ENCODE peak calls at places on chromosomes 3 and 15, in four cellular contexts. H is K562, R is HepG2, X is WTC11. J is an unnamed sample.

GRCh38 chr15:64775551-64776401 is at the start of gene RBPMS2:
- DNase-seq in H (peak; percentile 72), R (no peak), X (peak; percentile 54), J (no peak)

GRCh38 chr15:48940508-48940907 is 23.2 kb downstream of the SHC4 start:
- DNase-seq in H (no peak), R (no peak), X (no peak), J (peak; percentile 81)

GRCh38 chr3:88219138-88219792 is 69.5 kb downstream of the C3orf38 start:
- DNase-seq in H (no peak), R (peak; percentile 69), X (peak; percentile 60), J (no peak)

GRCh38 chr15:72199721-72200212 is 2.2 kb upstream of the GRAMD2A start:
- DNase-seq in H (peak; percentile 74), R (peak; percentile 76), X (peak; percentile 76), J (peak; percentile 36)

GRCh38 chr15:66095871-66096710 is 157.5 kb downstream of the MEGF11 start:
- DNase-seq in H (no peak), R (peak; percentile 58), X (no peak), J (no peak)

GRCh38 chr3:32440481-32441350 is 49.1 kb downstream of the CMTM7 start:
- DNase-seq in H (no peak), R (no peak), X (no peak), J (no peak)

GRCh38 chr3:30180305-30181275 is 425.8 kb upstream of the TGFBR2 start:
- DNase-seq in H (no peak), R (no peak), X (no peak), J (no peak)

GRCh38 chr3:122893282-122893681 is 98.4 kb downstream of the SLC49A4 start:
- DNase-seq in H (no peak), R (peak; percentile 28), X (no peak), J (no peak)

GRCh38 chr15:53837263-53837662 is 77.8 kb upstream of the WDR72 start:
- DNase-seq in H (no peak), R (peak; percentile 63), X (no peak), J (no peak)

GRCh38 chr3:5192568-5193319 is 5.2 kb downstream of the EDEM1 start:
- DNase-seq in H (no peak), R (no peak), X (no peak), J (no peak)

GRCh38 chr3:150419076-150419868 is 11.2 kb downstream of the TSC22D2 start:
- DNase-seq in H (no peak), R (no peak), X (no peak), J (no peak)

GRCh38 chr15:45429974-45430792 is 51.8 kb upstream of the GATM start:
- DNase-seq in H (peak; percentile 77), R (peak; percentile 22), X (peak; percentile 82), J (no peak)

GRCh38 chr3:126080970-126081369 is 3.0 kb downstream of the SLC41A3 start:
- DNase-seq in H (no peak), R (no peak), X (no peak), J (no peak)

GRCh38 chr3:52880474-52880873 is 16.9 kb downstream of the STIMATE start:
- DNase-seq in H (no peak), R (no peak), X (no peak), J (peak; percentile 24)

GRCh38 chr15:99146661-99147060 is 41.8 kb downstream of the SYNM start:
- DNase-seq in H (no peak), R (no peak), X (no peak), J (no peak)

GRCh38 chr15:60454824-60455223 is 24.1 kb downstream of the ICE2 start:
- DNase-seq in H (no peak), R (no peak), X (no peak), J (no peak)

GRCh38 chr3:182711853-182712252 is 81.5 kb upstream of the ATP11B start:
- DNase-seq in H (no peak), R (no peak), X (no peak), J (no peak)

GRCh38 chr3:182709306-182709705 is 84.0 kb upstream of the ATP11B start:
- DNase-seq in H (no peak), R (no peak), X (no peak), J (no peak)

GRCh38 chr3:182711261-182711683 is 82.0 kb upstream of the ATP11B start:
- DNase-seq in H (no peak), R (peak; percentile 59), X (no peak), J (no peak)

GRCh38 chr3:182708810-182709209 is 84.5 kb upstream of the ATP11B start:
- DNase-seq in H (no peak), R (no peak), X (no peak), J (no peak)

DNA sequence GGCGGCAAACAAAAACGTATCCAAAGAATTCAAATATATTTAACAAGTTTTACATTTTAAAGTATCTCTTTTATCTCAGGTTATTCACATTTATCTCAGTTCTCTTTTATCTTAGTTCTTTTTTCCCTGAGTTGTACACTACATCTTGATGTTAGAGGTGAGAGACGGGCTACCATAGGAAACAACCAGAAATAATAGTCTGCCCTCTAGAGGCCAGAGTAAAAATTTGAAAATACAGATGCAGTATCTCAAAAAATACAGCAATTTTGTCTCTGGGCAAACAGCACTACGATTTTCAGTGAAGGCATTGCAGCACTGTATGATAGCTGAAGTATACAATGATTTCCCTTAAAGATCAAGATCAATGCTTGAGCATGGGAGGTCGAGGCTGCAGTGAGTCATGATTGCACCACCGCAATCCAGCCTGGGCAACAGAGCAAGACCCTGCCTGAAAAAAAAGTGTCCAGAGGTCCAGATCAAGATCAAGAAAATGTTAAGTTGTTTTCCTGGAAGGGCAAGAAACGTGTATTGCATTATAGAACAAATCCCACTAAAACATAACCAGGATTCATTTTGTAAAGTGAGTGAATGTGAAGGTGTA is 82.6 kb upstream of the ATP11B start:
- DNase-seq in H (peak; percentile 47), R (peak; percentile 16), X (no peak), J (no peak)
- TF ChIP-seq CBFB in H (no peak), R (no peak), X (no peak), J (no peak)

GRCh38 chr3:82157952-82158351 is 396.5 kb upstream of the GBE1 start:
- DNase-seq in H (no peak), R (no peak), X (no peak), J (no peak)
- TF ChIP-seq CBFB in H (no peak), R (no peak), X (no peak), J (no peak)

GRCh38 chr3:50297896-50298725 is 1.1 kb downstream of the HYAL3 start:
- DNase-seq in H (no peak), R (no peak), X (no peak), J (no peak)
- TF ChIP-seq CBFB in H (no peak), R (no peak), X (no peak), J (no peak)

GRCh38 chr3:176919836-176920760 is 277.2 kb downstream of the TBL1XR1 start:
- DNase-seq in H (no peak), R (peak; percentile 18), X (no peak), J (no peak)
- TF ChIP-seq CBFB in H (no peak), R (no peak), X (no peak), J (no peak)

J was measured in GM12878.